ENCODE peak calls at places on chromosome 21, in five cellular contexts. One of them, this sample, is unnamed.

GRCh38 chr21:45479691-45480675 is 62.3 kb downstream of the SLC19A1 start:
- DNase-seq in astrocyte: no peak
- DNase-seq in SJSA1: no peak
- DNase-seq in OCI-LY7: no peak
- DNase-seq in CD8-positive, alpha-beta memory T cell: no peak
- DNase-seq in this sample: peak; percentile 44

GRCh38 chr21:42669069-42669468 is 15.6 kb downstream of the PDE9A start:
- DNase-seq in astrocyte: no peak
- DNase-seq in SJSA1: no peak
- DNase-seq in OCI-LY7: no peak
- DNase-seq in CD8-positive, alpha-beta memory T cell: no peak
- DNase-seq in this sample: no peak

GRCh38 chr21:44375686-44376320 is 22.4 kb downstream of the TRPM2 start:
- DNase-seq in astrocyte: no peak
- DNase-seq in SJSA1: no peak
- DNase-seq in OCI-LY7: no peak
- DNase-seq in CD8-positive, alpha-beta memory T cell: no peak
- DNase-seq in this sample: no peak

GRCh38 chr21:41217656-41218380 is 49.9 kb downstream of the BACE2 start:
- DNase-seq in astrocyte: peak; percentile 79
- DNase-seq in SJSA1: no peak
- DNase-seq in OCI-LY7: no peak
- DNase-seq in CD8-positive, alpha-beta memory T cell: no peak
- DNase-seq in this sample: no peak

GRCh38 chr21:42652527-42653491 is 612 bp upstream of the PDE9A start:
- DNase-seq in astrocyte: no peak
- DNase-seq in SJSA1: peak; percentile 56
- DNase-seq in OCI-LY7: no peak
- DNase-seq in CD8-positive, alpha-beta memory T cell: no peak
- DNase-seq in this sample: peak; percentile 73

GRCh38 chr21:18759751-18760161 is 356.2 kb upstream of the TMPRSS15 start:
- DNase-seq in astrocyte: no peak
- DNase-seq in SJSA1: no peak
- DNase-seq in OCI-LY7: no peak
- DNase-seq in CD8-positive, alpha-beta memory T cell: no peak
- DNase-seq in this sample: no peak

GRCh38 chr21:45408811-45409261 is 3.9 kb downstream of the COL18A1 start:
- DNase-seq in astrocyte: no peak
- DNase-seq in SJSA1: no peak
- DNase-seq in OCI-LY7: no peak
- DNase-seq in CD8-positive, alpha-beta memory T cell: no peak
- DNase-seq in this sample: peak; percentile 11

GRCh38 chr21:45901061-45901690 is 80.4 kb upstream of the COL6A1 start:
- DNase-seq in astrocyte: no peak
- DNase-seq in SJSA1: no peak
- DNase-seq in OCI-LY7: no peak
- DNase-seq in CD8-positive, alpha-beta memory T cell: no peak
- DNase-seq in this sample: no peak

GRCh38 chr21:43865471-43866181 is 603 bp downstream of the AGPAT3 start:
- DNase-seq in astrocyte: no peak
- DNase-seq in SJSA1: peak; percentile 37
- DNase-seq in OCI-LY7: no peak
- DNase-seq in CD8-positive, alpha-beta memory T cell: peak; percentile 42
- DNase-seq in this sample: peak; percentile 65

GRCh38 chr21:32641715-32642698 is 29.8 kb upstream of the CFAP298 start:
- DNase-seq in astrocyte: no peak
- DNase-seq in SJSA1: no peak
- DNase-seq in OCI-LY7: no peak
- DNase-seq in CD8-positive, alpha-beta memory T cell: no peak
- DNase-seq in this sample: no peak

GRCh38 chr21:42601656-42602055 is 51.8 kb upstream of the PDE9A start:
- DNase-seq in astrocyte: no peak
- DNase-seq in SJSA1: no peak
- DNase-seq in OCI-LY7: no peak
- DNase-seq in CD8-positive, alpha-beta memory T cell: no peak
- DNase-seq in this sample: no peak

GRCh38 chr21:46491553-46491952 is 32.9 kb downstream of the DIP2A start:
- DNase-seq in astrocyte: no peak
- DNase-seq in SJSA1: no peak
- DNase-seq in OCI-LY7: no peak
- DNase-seq in CD8-positive, alpha-beta memory T cell: no peak
- DNase-seq in this sample: no peak

GRCh38 chr21:46071082-46071481 is 26.8 kb upstream of the COL6A2 start:
- DNase-seq in astrocyte: no peak
- DNase-seq in SJSA1: no peak
- DNase-seq in OCI-LY7: no peak
- DNase-seq in CD8-positive, alpha-beta memory T cell: no peak
- DNase-seq in this sample: no peak

GRCh38 chr21:46474365-46474764 is 15.7 kb downstream of the DIP2A start:
- DNase-seq in astrocyte: no peak
- DNase-seq in SJSA1: no peak
- DNase-seq in OCI-LY7: no peak
- DNase-seq in CD8-positive, alpha-beta memory T cell: no peak
- DNase-seq in this sample: no peak

GRCh38 chr21:27693376-27693775 is 726.5 kb upstream of the ADAMTS5 start:
- DNase-seq in astrocyte: peak; percentile 16
- DNase-seq in SJSA1: peak; percentile 7
- DNase-seq in OCI-LY7: no peak
- DNase-seq in CD8-positive, alpha-beta memory T cell: no peak
- DNase-seq in this sample: no peak

GRCh38 chr21:46434322-46434958 is 24.3 kb upstream of the DIP2A start:
- DNase-seq in astrocyte: no peak
- DNase-seq in SJSA1: no peak
- DNase-seq in OCI-LY7: no peak
- DNase-seq in CD8-positive, alpha-beta memory T cell: no peak
- DNase-seq in this sample: no peak

GRCh38 chr21:31278511-31279155 is 65.4 kb downstream of the TIAM1 start:
- DNase-seq in astrocyte: peak; percentile 52
- DNase-seq in SJSA1: no peak
- DNase-seq in OCI-LY7: no peak
- DNase-seq in CD8-positive, alpha-beta memory T cell: no peak
- DNase-seq in this sample: no peak

GRCh38 chr21:15908187-15908586 is 178.4 kb downstream of the USP25 start:
- DNase-seq in astrocyte: peak; percentile 37
- DNase-seq in SJSA1: no peak
- DNase-seq in OCI-LY7: no peak
- DNase-seq in CD8-positive, alpha-beta memory T cell: no peak
- DNase-seq in this sample: no peak

GRCh38 chr21:22813201-22813600 is 1815.0 kb downstream of the NCAM2 start:
- DNase-seq in astrocyte: no peak
- DNase-seq in SJSA1: no peak
- DNase-seq in OCI-LY7: no peak
- DNase-seq in CD8-positive, alpha-beta memory T cell: no peak
- DNase-seq in this sample: no peak

GRCh38 chr21:38478782-38479181 is 19.5 kb downstream of the ERG start:
- DNase-seq in astrocyte: peak; percentile 98
- DNase-seq in SJSA1: no peak
- DNase-seq in OCI-LY7: no peak
- DNase-seq in CD8-positive, alpha-beta memory T cell: no peak
- DNase-seq in this sample: no peak

GRCh38 chr21:43609501-43610340 is 49.6 kb downstream of the HSF2BP start:
- DNase-seq in astrocyte: peak; percentile 80
- DNase-seq in SJSA1: peak; percentile 84
- DNase-seq in OCI-LY7: no peak
- DNase-seq in CD8-positive, alpha-beta memory T cell: no peak
- DNase-seq in this sample: no peak

DNA sequence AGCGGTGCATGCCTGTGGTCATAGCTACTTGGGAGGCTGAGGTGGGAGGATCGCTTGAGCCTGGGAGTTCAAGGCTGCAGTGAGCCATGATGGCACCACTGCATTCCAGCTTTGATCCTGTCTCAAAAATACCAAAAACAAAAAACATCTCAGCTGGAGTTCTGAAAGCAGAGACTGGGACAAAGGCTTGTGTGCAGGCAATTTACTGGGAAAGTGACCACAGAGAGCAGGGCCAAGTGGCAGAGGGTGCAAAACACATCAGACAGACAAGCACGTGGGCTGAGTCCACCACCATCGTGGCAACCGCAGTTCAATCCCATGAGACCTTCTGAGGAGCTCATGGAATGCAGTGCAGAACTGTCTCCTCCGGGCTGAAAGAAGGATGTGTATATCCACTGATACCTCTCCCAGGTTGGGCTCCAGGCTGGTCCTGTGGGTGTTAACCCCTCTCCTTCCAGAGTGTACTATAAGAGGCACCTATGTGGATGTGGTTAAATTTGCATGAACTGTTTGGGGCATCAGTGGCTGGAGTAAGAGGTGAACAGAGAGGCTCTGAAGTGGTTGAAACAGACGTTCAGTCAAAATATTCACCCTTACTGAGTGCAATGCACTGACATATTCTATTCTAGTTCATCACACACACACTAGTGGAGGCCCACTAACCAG is 10.8 kb downstream of the PIGP start:
- DNase-seq in astrocyte: peak; percentile 8
- DNase-seq in SJSA1: peak; percentile 98
- DNase-seq in OCI-LY7: peak; percentile 37
- DNase-seq in CD8-positive, alpha-beta memory T cell: no peak
- DNase-seq in this sample: no peak
- H3K27ac ChIP-seq in astrocyte: no peak overlapping the region
- H3K27ac ChIP-seq in SJSA1: peak overlapping the region; percentile 99
- H3K27ac ChIP-seq in OCI-LY7: peak overlapping the region; percentile 15
- H3K27ac ChIP-seq in CD8-positive, alpha-beta memory T cell: no peak overlapping the region
- H3K27ac ChIP-seq in this sample: no peak overlapping the region

GRCh38 chr21:29300547-29301138 is 1.9 kb downstream of the BACH1 start:
- DNase-seq in astrocyte: peak; percentile 57
- DNase-seq in SJSA1: no peak
- DNase-seq in OCI-LY7: peak; percentile 50
- DNase-seq in CD8-positive, alpha-beta memory T cell: no peak
- DNase-seq in this sample: no peak
- H3K4me1 ChIP-seq in astrocyte: peaks cover 28% of the 10 kb centered on the region
- H3K4me1 ChIP-seq in SJSA1: peaks cover 61% of the 10 kb centered on the region
- H3K4me1 ChIP-seq in OCI-LY7: peaks cover 44% of the 10 kb centered on the region
- H3K4me1 ChIP-seq in CD8-positive, alpha-beta memory T cell: peaks cover 41% of the 10 kb centered on the region
- H3K4me1 ChIP-seq in this sample: peaks cover 45% of the 10 kb centered on the region

GRCh38 chr21:39852021-39852721 is 15.1 kb upstream of the PCP4 start:
- DNase-seq in astrocyte: no peak
- DNase-seq in SJSA1: no peak
- DNase-seq in OCI-LY7: no peak
- DNase-seq in CD8-positive, alpha-beta memory T cell: no peak
- DNase-seq in this sample: no peak

GRCh38 chr21:39850333-39850732 is 16.9 kb upstream of the PCP4 start:
- DNase-seq in astrocyte: no peak
- DNase-seq in SJSA1: no peak
- DNase-seq in OCI-LY7: no peak
- DNase-seq in CD8-positive, alpha-beta memory T cell: no peak
- DNase-seq in this sample: no peak

GRCh38 chr21:39851219-39851618 is 16.0 kb upstream of the PCP4 start:
- DNase-seq in astrocyte: no peak
- DNase-seq in SJSA1: no peak
- DNase-seq in OCI-LY7: no peak
- DNase-seq in CD8-positive, alpha-beta memory T cell: no peak
- DNase-seq in this sample: no peak

GRCh38 chr21:39854572-39854971 is 12.7 kb upstream of the PCP4 start:
- DNase-seq in astrocyte: no peak
- DNase-seq in SJSA1: no peak
- DNase-seq in OCI-LY7: no peak
- DNase-seq in CD8-positive, alpha-beta memory T cell: no peak
- DNase-seq in this sample: no peak

DNA sequence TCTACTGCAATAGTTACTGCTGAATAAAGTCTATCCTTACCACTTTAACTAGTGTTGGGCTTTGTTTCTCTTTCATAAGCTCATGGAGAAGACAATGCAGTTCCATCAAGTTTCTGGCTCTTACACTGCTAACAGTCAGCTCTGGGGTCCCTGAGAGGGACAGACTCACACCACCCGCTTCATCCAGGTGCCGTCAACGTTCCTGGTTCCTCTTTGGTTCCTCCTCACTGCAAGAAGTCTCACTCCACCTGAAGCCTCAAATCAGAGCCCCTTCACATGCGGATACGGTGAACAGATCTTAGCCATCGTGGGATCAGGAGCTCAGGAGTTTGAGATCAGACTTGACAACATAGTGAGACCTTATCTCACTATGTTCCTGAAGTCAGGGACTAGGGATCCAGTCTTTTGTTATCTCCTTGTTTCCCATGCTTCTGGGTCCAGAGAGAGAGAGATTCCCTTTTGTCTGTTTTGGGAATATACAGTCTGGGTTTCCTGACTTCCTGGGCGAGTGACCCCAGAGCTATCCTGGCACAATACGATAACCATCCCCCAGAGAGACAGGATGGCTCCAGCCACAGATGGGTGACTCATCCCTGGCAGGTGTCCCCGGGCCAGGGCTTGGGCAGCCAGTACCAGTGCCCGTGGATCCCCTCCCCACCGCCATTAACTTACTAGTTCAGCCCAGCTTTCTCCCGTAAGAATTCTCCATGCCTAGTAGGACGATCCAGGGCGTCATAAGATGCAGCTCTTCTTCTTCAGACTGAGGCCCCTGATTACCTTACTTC is 14.3 kb upstream of the PCP4 start:
- DNase-seq in astrocyte: no peak
- DNase-seq in SJSA1: no peak
- DNase-seq in OCI-LY7: no peak
- DNase-seq in CD8-positive, alpha-beta memory T cell: no peak
- DNase-seq in this sample: no peak
- H3K9me3 ChIP-seq in astrocyte: no peaks in the 10 kb centered on the region
- H3K9me3 ChIP-seq in SJSA1: no peaks in the 10 kb centered on the region
- H3K9me3 ChIP-seq in OCI-LY7: no peaks in the 10 kb centered on the region
- H3K9me3 ChIP-seq in CD8-positive, alpha-beta memory T cell: no peaks in the 10 kb centered on the region
- H3K9me3 ChIP-seq in this sample: no peaks in the 10 kb centered on the region

DNA sequence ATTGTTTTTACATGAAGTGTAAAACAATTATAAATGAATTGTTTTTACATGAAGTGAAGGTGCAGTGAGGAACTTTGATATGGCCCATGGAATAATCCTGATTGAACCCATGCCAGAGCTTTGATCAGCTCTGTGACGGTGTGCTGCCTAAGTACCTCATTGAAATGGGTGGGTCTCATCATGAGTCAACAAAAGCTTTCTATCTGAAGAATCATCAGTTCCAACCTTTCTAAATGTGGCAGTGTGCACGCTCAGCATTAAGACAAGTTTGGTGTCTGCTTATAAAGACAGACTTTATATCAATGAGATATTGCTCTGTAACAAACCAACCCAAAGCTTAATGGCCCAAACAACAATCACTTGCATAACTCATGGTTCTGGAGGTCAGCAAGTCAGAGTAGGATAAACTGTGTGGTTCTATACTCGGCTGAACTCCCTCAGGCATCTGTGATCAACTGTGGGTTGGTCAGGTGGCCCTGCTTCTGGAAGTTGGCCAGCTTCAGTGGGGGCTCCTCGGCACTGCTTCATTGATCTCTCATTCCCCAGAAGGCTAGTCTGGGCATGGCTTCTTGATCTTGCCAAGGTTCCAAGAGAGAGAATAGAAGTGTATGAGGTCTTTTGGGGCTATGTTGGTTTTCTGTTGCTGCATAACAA is 258.0 kb downstream of the LTN1 start:
- DNase-seq in astrocyte: no peak
- DNase-seq in SJSA1: no peak
- DNase-seq in OCI-LY7: no peak
- DNase-seq in CD8-positive, alpha-beta memory T cell: no peak
- DNase-seq in this sample: no peak
- H3K27ac ChIP-seq in astrocyte: no peak overlapping the region
- H3K27ac ChIP-seq in SJSA1: no peak overlapping the region
- H3K27ac ChIP-seq in OCI-LY7: no peak overlapping the region
- H3K27ac ChIP-seq in CD8-positive, alpha-beta memory T cell: no peak overlapping the region
- H3K27ac ChIP-seq in this sample: no peak overlapping the region

This sample was measured in psoas muscle.